ENCODE peak calls at places on chromosomes 4 and X, in ten cellular contexts. One of them, this sample, is unnamed.

GRCh38 chrX:52923781-52924241 is 26.7 kb downstream of the FAM156B start:
- DNase-seq in GM23248: peak
- DNase-seq in neuronal stem cell: no peak
- DNase-seq in K562: no peak
- DNase-seq in mesendoderm: no peak
- DNase-seq in kidney: no peak
- DNase-seq in astrocyte: peak
- DNase-seq in H9: no peak
- DNase-seq in HCT116: no peak
- DNase-seq in mesenchymal stem cell: peak
- DNase-seq in this sample: no peak

GRCh38 chr4:37561803-37562207 is 124.4 kb downstream of the RELL1 start:
- DNase-seq in mesendoderm: no peak
- DNase-seq in mesenchymal stem cell: peak
- DNase-seq in K562: peak
- DNase-seq in kidney: no peak
- DNase-seq in H9: no peak
- DNase-seq in neuronal stem cell: no peak
- DNase-seq in astrocyte: peak
- DNase-seq in GM23248: peak
- DNase-seq in HCT116: no peak
- DNase-seq in this sample: peak

GRCh38 chr4:107037188-107037587 is 1.1 kb upstream of the DKK2 start:
- DNase-seq in HCT116: no peak
- DNase-seq in kidney: peak
- DNase-seq in mesendoderm: peak
- DNase-seq in astrocyte: peak
- DNase-seq in GM23248: peak
- DNase-seq in H9: peak
- DNase-seq in neuronal stem cell: peak
- DNase-seq in K562: no peak
- DNase-seq in mesenchymal stem cell: peak
- DNase-seq in this sample: no peak

GRCh38 chr4:84336964-84337705 is 162.0 kb downstream of the NKX6-1 start:
- DNase-seq in K562: no peak
- DNase-seq in GM23248: no peak
- DNase-seq in neuronal stem cell: no peak
- DNase-seq in kidney: no peak
- DNase-seq in mesendoderm: no peak
- DNase-seq in mesenchymal stem cell: no peak
- DNase-seq in H9: no peak
- DNase-seq in astrocyte: no peak
- DNase-seq in HCT116: no peak
- DNase-seq in this sample: no peak

GRCh38 chrX:150236304-150236703 is 126.8 kb upstream of the MAMLD1 start:
- DNase-seq in GM23248: peak
- DNase-seq in neuronal stem cell: no peak
- DNase-seq in H9: no peak
- DNase-seq in HCT116: no peak
- DNase-seq in K562: no peak
- DNase-seq in mesendoderm: no peak
- DNase-seq in astrocyte: peak
- DNase-seq in kidney: no peak
- DNase-seq in mesenchymal stem cell: no peak
- DNase-seq in this sample: no peak

GRCh38 chrX:130916636-130917422 is 13.8 kb upstream of the ENOX2 start:
- DNase-seq in kidney: no peak
- DNase-seq in mesenchymal stem cell: peak
- DNase-seq in astrocyte: peak
- DNase-seq in HCT116: peak
- DNase-seq in K562: peak
- DNase-seq in GM23248: peak
- DNase-seq in neuronal stem cell: peak
- DNase-seq in mesendoderm: peak
- DNase-seq in H9: peak
- DNase-seq in this sample: peak

GRCh38 chrX:136658151-136658550 is 10.2 kb downstream of the CD40LG start:
- DNase-seq in neuronal stem cell: no peak
- DNase-seq in GM23248: no peak
- DNase-seq in mesenchymal stem cell: no peak
- DNase-seq in kidney: no peak
- DNase-seq in astrocyte: no peak
- DNase-seq in HCT116: no peak
- DNase-seq in K562: no peak
- DNase-seq in H9: no peak
- DNase-seq in mesendoderm: no peak
- DNase-seq in this sample: no peak

GRCh38 chr4:79308971-79309370 is 16.9 kb downstream of the NAA11 start:
- DNase-seq in GM23248: no peak
- DNase-seq in mesendoderm: no peak
- DNase-seq in HCT116: no peak
- DNase-seq in astrocyte: no peak
- DNase-seq in neuronal stem cell: no peak
- DNase-seq in mesenchymal stem cell: no peak
- DNase-seq in K562: no peak
- DNase-seq in kidney: no peak
- DNase-seq in H9: no peak
- DNase-seq in this sample: no peak

GRCh38 chrX:11397680-11398079 is 104.5 kb downstream of the AMELX start:
- DNase-seq in neuronal stem cell: no peak
- DNase-seq in mesenchymal stem cell: no peak
- DNase-seq in mesendoderm: no peak
- DNase-seq in H9: no peak
- DNase-seq in kidney: no peak
- DNase-seq in HCT116: no peak
- DNase-seq in GM23248: no peak
- DNase-seq in astrocyte: no peak
- DNase-seq in K562: no peak
- DNase-seq in this sample: no peak

GRCh38 chr4:26729027-26729426 is 131.6 kb upstream of the STIM2 start:
- DNase-seq in kidney: no peak
- DNase-seq in mesendoderm: no peak
- DNase-seq in astrocyte: no peak
- DNase-seq in neuronal stem cell: no peak
- DNase-seq in K562: no peak
- DNase-seq in GM23248: no peak
- DNase-seq in mesenchymal stem cell: no peak
- DNase-seq in H9: no peak
- DNase-seq in HCT116: no peak
- DNase-seq in this sample: no peak

GRCh38 chr4:112284166-112284565 is 1.5 kb downstream of the TIFA start:
- DNase-seq in astrocyte: no peak
- DNase-seq in GM23248: peak
- DNase-seq in kidney: no peak
- DNase-seq in mesenchymal stem cell: peak
- DNase-seq in K562: peak
- DNase-seq in mesendoderm: no peak
- DNase-seq in HCT116: no peak
- DNase-seq in H9: no peak
- DNase-seq in neuronal stem cell: no peak
- DNase-seq in this sample: no peak

GRCh38 chr4:74794341-74794801 is at the start of gene BTC:
- DNase-seq in HCT116: peak
- DNase-seq in mesendoderm: peak
- DNase-seq in kidney: peak
- DNase-seq in neuronal stem cell: peak
- DNase-seq in mesenchymal stem cell: peak
- DNase-seq in H9: peak
- DNase-seq in K562: no peak
- DNase-seq in GM23248: peak
- DNase-seq in astrocyte: no peak
- DNase-seq in this sample: no peak

GRCh38 chr4:74789518-74789917 is 4.8 kb downstream of the BTC start:
- DNase-seq in H9: no peak
- DNase-seq in mesenchymal stem cell: no peak
- DNase-seq in neuronal stem cell: no peak
- DNase-seq in astrocyte: no peak
- DNase-seq in GM23248: no peak
- DNase-seq in HCT116: no peak
- DNase-seq in K562: no peak
- DNase-seq in mesendoderm: no peak
- DNase-seq in kidney: no peak
- DNase-seq in this sample: no peak

GRCh38 chr4:74796631-74797030 is 2.3 kb upstream of the BTC start:
- DNase-seq in K562: no peak
- DNase-seq in kidney: no peak
- DNase-seq in neuronal stem cell: no peak
- DNase-seq in H9: no peak
- DNase-seq in GM23248: no peak
- DNase-seq in astrocyte: no peak
- DNase-seq in mesendoderm: no peak
- DNase-seq in mesenchymal stem cell: no peak
- DNase-seq in HCT116: no peak
- DNase-seq in this sample: no peak

GRCh38 chr4:74790652-74791051 is 3.7 kb downstream of the BTC start:
- DNase-seq in kidney: no peak
- DNase-seq in mesenchymal stem cell: no peak
- DNase-seq in HCT116: no peak
- DNase-seq in K562: no peak
- DNase-seq in neuronal stem cell: no peak
- DNase-seq in H9: no peak
- DNase-seq in mesendoderm: no peak
- DNase-seq in astrocyte: no peak
- DNase-seq in GM23248: no peak
- DNase-seq in this sample: no peak

GRCh38 chr4:74793757-74794340 is 474 bp downstream of the BTC start:
- DNase-seq in GM23248: peak
- DNase-seq in mesendoderm: peak
- DNase-seq in astrocyte: no peak
- DNase-seq in mesenchymal stem cell: peak
- DNase-seq in HCT116: no peak
- DNase-seq in kidney: peak
- DNase-seq in neuronal stem cell: peak
- DNase-seq in H9: peak
- DNase-seq in K562: no peak
- DNase-seq in this sample: no peak
- H3K9ac ChIP-seq in GM23248: peak
- H3K9ac ChIP-seq in mesendoderm: peak
- H3K9ac ChIP-seq in astrocyte: peak
- H3K9ac ChIP-seq in mesenchymal stem cell: peak
- H3K9ac ChIP-seq in HCT116: peak
- H3K9ac ChIP-seq in kidney: peak
- H3K9ac ChIP-seq in neuronal stem cell: peak
- H3K9ac ChIP-seq in H9: no peak
- H3K9ac ChIP-seq in K562: no peak
- H3K9ac ChIP-seq in this sample: peak

DNA sequence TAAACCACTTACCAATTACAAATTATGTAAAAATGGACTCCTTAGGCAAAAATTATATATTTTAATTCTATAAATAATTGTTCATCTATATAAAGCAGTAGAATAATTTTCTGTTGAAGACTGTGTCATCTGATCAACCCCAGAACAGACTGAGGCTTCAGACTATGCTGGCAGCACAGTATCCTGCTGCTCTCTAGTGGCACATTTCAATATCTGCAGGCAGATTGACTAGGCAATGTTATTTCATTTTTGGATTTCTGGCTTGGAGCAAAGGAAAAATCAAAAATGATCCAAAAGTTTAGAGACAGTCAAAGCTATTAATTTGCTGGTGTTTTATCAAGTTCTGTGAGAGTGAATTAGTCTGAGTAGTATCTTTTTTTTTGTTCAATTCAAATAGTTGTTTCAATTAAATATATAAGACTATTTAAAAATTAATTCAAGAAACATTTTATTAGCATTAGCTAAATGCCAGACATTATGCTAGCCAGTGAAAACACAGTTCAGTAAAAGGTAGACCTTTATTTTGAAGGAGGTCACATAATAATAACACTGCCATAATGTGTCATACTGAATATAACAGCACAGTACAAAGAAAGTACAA is 21.3 kb upstream of the SULT1E1 start:
- DNase-seq in K562: peak
- DNase-seq in neuronal stem cell: peak
- DNase-seq in mesendoderm: peak
- DNase-seq in GM23248: peak
- DNase-seq in astrocyte: peak
- DNase-seq in HCT116: peak
- DNase-seq in H9: peak
- DNase-seq in mesenchymal stem cell: peak
- DNase-seq in kidney: no peak
- DNase-seq in this sample: no peak
- H3K9ac ChIP-seq in K562: no peak
- H3K9ac ChIP-seq in neuronal stem cell: no peak
- H3K9ac ChIP-seq in mesendoderm: no peak
- H3K9ac ChIP-seq in GM23248: no peak
- H3K9ac ChIP-seq in astrocyte: no peak
- H3K9ac ChIP-seq in HCT116: no peak
- H3K9ac ChIP-seq in H9: no peak
- H3K9ac ChIP-seq in mesenchymal stem cell: no peak
- H3K9ac ChIP-seq in kidney: no peak
- H3K9ac ChIP-seq in this sample: no peak

GRCh38 chr4:99893991-99894981 is at the start of gene LAMTOR3:
- DNase-seq in H9: peak
- DNase-seq in neuronal stem cell: peak
- DNase-seq in mesenchymal stem cell: peak
- DNase-seq in K562: peak
- DNase-seq in kidney: peak
- DNase-seq in astrocyte: peak
- DNase-seq in GM23248: peak
- DNase-seq in mesendoderm: peak
- DNase-seq in HCT116: peak
- DNase-seq in this sample: peak

GRCh38 chr4:99893029-99893428 is 1.2 kb downstream of the LAMTOR3 start:
- DNase-seq in neuronal stem cell: no peak
- DNase-seq in H9: no peak
- DNase-seq in mesenchymal stem cell: no peak
- DNase-seq in kidney: no peak
- DNase-seq in astrocyte: no peak
- DNase-seq in mesendoderm: no peak
- DNase-seq in GM23248: no peak
- DNase-seq in HCT116: no peak
- DNase-seq in K562: no peak
- DNase-seq in this sample: no peak

DNA sequence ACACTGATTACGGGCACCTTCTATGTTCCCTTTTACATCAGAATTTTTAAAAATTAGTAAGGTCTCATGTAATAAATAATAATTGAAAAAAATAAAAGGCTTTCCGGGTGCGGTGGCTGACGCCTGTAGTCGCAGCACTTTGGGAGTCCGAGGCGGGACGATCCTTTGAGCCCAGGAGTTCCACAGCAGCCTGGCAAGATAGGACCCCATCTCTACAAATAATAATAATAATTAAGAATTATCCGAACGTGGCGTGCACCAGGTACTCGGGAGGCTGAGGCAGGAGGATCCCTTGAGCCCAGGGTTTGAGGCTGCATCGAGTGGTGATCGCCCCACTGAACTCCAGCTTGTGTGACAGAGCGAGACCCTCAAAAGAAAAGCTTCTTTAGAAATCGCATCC is 771 bp upstream of the LAMTOR3 start:
- DNase-seq in mesenchymal stem cell: no peak
- DNase-seq in astrocyte: no peak
- DNase-seq in K562: no peak
- DNase-seq in H9: no peak
- DNase-seq in mesendoderm: no peak
- DNase-seq in GM23248: no peak
- DNase-seq in HCT116: no peak
- DNase-seq in kidney: no peak
- DNase-seq in neuronal stem cell: no peak
- DNase-seq in this sample: no peak
- H3K9ac ChIP-seq in mesenchymal stem cell: peak
- H3K9ac ChIP-seq in astrocyte: peak
- H3K9ac ChIP-seq in K562: no peak
- H3K9ac ChIP-seq in H9: no peak
- H3K9ac ChIP-seq in mesendoderm: peak
- H3K9ac ChIP-seq in GM23248: peak
- H3K9ac ChIP-seq in HCT116: peak
- H3K9ac ChIP-seq in kidney: peak
- H3K9ac ChIP-seq in neuronal stem cell: no peak
- H3K9ac ChIP-seq in this sample: peak

GRCh38 chr4:39825090-39825489 is 127.2 kb downstream of the UBE2K start:
- DNase-seq in kidney: no peak
- DNase-seq in HCT116: no peak
- DNase-seq in H9: no peak
- DNase-seq in astrocyte: no peak
- DNase-seq in K562: no peak
- DNase-seq in GM23248: no peak
- DNase-seq in mesendoderm: no peak
- DNase-seq in mesenchymal stem cell: no peak
- DNase-seq in neuronal stem cell: no peak
- DNase-seq in this sample: no peak
- H3K9ac ChIP-seq in kidney: no peak
- H3K9ac ChIP-seq in HCT116: no peak
- H3K9ac ChIP-seq in H9: no peak
- H3K9ac ChIP-seq in astrocyte: no peak
- H3K9ac ChIP-seq in K562: no peak
- H3K9ac ChIP-seq in GM23248: no peak
- H3K9ac ChIP-seq in mesendoderm: no peak
- H3K9ac ChIP-seq in mesenchymal stem cell: peak
- H3K9ac ChIP-seq in neuronal stem cell: no peak
- H3K9ac ChIP-seq in this sample: no peak